ENCODE peak calls at places on chromosomes 11 and 22, in nine cellular contexts. P is fibroblast of lung, K is brain microvascular endothelial cell, Q is cardiac muscle cell, Z is AG09309, E is heart right ventricle, L is astrocyte, V is WERI-Rb-1, I is IMR-90. Y is an unnamed sample.

GRCh38 chr11:6727971-6728890 is 43.5 kb downstream of the OR2AG2 start:
- DNase-seq in V (peak), K (no peak), E (no peak), Q (peak), Z (no peak), P (no peak), I (no peak), L (no peak), Y (no peak)

GRCh38 chr11:27293500-27294417 is 69.3 kb downstream of the CCDC34 start:
- DNase-seq in L (peak), P (no peak), Q (peak), I (peak), Z (peak), V (no peak), E (no peak), K (peak), Y (no peak)

GRCh38 chr11:6438979-6439571 is 1.7 kb downstream of the HPX start:
- DNase-seq in E (peak), L (peak), K (peak), V (peak), Z (peak), Q (peak), I (peak), P (peak), Y (no peak)

GRCh38 chr22:38435010-38435409 is 20.0 kb downstream of the KCNJ4 start:
- DNase-seq in E (no peak), I (no peak), P (no peak), L (no peak), Q (no peak), K (no peak), Z (no peak), V (no peak), Y (no peak)

GRCh38 chr11:58805065-58805464 is 39.4 kb downstream of the GLYATL2 start:
- DNase-seq in V (no peak), K (no peak), P (no peak), I (peak), L (peak), Z (peak), E (no peak), Q (no peak), Y (no peak)

GRCh38 chr11:6249822-6250555 is 9.6 kb upstream of the CCKBR start:
- DNase-seq in I (peak), V (no peak), P (peak), Q (peak), K (peak), E (peak), Z (peak), L (peak), Y (no peak)

GRCh38 chr11:111589114-111589513 is 13.1 kb upstream of the SIK2 start:
- DNase-seq in P (no peak), K (no peak), Z (no peak), E (no peak), I (no peak), V (no peak), L (no peak), Q (no peak), Y (no peak)

GRCh38 chr11:65650547-65651338 is 12.0 kb downstream of the RELA start:
- DNase-seq in Q (no peak), P (no peak), Z (no peak), V (peak), L (no peak), E (no peak), I (no peak), K (no peak), Y (no peak)

GRCh38 chr22:30481711-30482110 is 9.9 kb upstream of the SEC14L3 start:
- DNase-seq in I (peak), E (no peak), V (no peak), Q (peak), L (peak), Z (no peak), P (peak), K (no peak), Y (no peak)

GRCh38 chr22:36208934-36209333 is 7.3 kb upstream of the APOL4 start:
- DNase-seq in E (no peak), K (no peak), I (no peak), P (no peak), Q (no peak), L (no peak), V (no peak), Z (no peak), Y (no peak)

GRCh38 chr11:8681837-8682218 is 637 bp downstream of the TRIM66 start:
- DNase-seq in K (no peak), E (no peak), L (no peak), I (no peak), Q (no peak), V (no peak), P (no peak), Z (no peak), Y (no peak)

GRCh38 chr11:64131657-64132387 is 34.1 kb downstream of the MACROD1 start:
- DNase-seq in Z (no peak), L (no peak), I (no peak), Q (no peak), K (no peak), E (no peak), P (no peak), V (peak), Y (no peak)

GRCh38 chr11:30608534-30608933 is 22.4 kb upstream of the MPPED2 start:
- DNase-seq in V (no peak), Q (no peak), Z (no peak), I (no peak), L (no peak), P (no peak), K (no peak), E (no peak), Y (no peak)

GRCh38 chr11:104327864-104328513 is 164.0 kb upstream of the PDGFD start:
- DNase-seq in Z (no peak), P (no peak), I (peak), K (no peak), E (peak), Q (peak), L (no peak), V (no peak), Y (no peak)

GRCh38 chr11:121031167-121031566 is 7.3 kb downstream of the TBCEL start:
- DNase-seq in Q (no peak), P (no peak), Z (no peak), K (no peak), V (no peak), E (no peak), I (no peak), L (no peak), Y (no peak)

GRCh38 chr11:26137651-26138050 is 194.3 kb upstream of the ANO3 start:
- DNase-seq in P (peak), K (no peak), L (no peak), I (no peak), Z (no peak), V (no peak), E (no peak), Q (peak), Y (no peak)

GRCh38 chr22:24497879-24498278 is 2.7 kb downstream of the UPB1 start:
- DNase-seq in V (no peak), P (no peak), K (no peak), I (no peak), Q (no peak), Z (no peak), E (no peak), L (no peak), Y (no peak)

GRCh38 chr22:23109079-23109347 is 32.8 kb downstream of the RSPH14 start:
- DNase-seq in E (no peak), P (no peak), K (no peak), Q (no peak), Z (no peak), V (no peak), I (no peak), L (no peak), Y (no peak)

GRCh38 chr11:66429983-66430602 is 8.6 kb downstream of the MRPL11 start:
- DNase-seq in E (peak), Q (peak), L (peak), V (peak), Z (no peak), I (peak), P (peak), K (peak), Y (peak)

GRCh38 chr11:43518407-43519165 is 159.9 kb downstream of the TTC17 start:
- DNase-seq in P (no peak), E (no peak), V (no peak), Z (no peak), L (no peak), I (peak), K (peak), Q (peak), Y (peak)

GRCh38 chr11:973237-973636 is 47.6 kb downstream of the AP2A2 start:
- DNase-seq in E (no peak), I (no peak), L (no peak), Z (no peak), V (no peak), P (no peak), K (no peak), Q (no peak), Y (no peak)
- H3K4me3 ChIP-seq in E (no peak), I (no peak), L (no peak), Z (no peak), V (no peak), P (no peak), K (no peak), Q (no peak), Y (no peak)

GRCh38 chr22:33756508-33756949 is 163.7 kb downstream of the LARGE1 start:
- DNase-seq in V (peak), Q (no peak), P (no peak), E (peak), K (no peak), Z (no peak), L (no peak), I (no peak), Y (no peak)
- TF ChIP-seq CTCF in V (peak), Q (no peak), P (no peak), E (no peak), K (no peak), Z (no peak), L (no peak), I (no peak), Y (peak)

GRCh38 chr11:3835100-3835485 is 5.7 kb downstream of the RHOG start:
- DNase-seq in Z (no peak), I (peak), V (no peak), E (no peak), K (no peak), Q (no peak), L (no peak), P (no peak), Y (no peak)
- H3K4me3 ChIP-seq in Z (no peak), I (no peak), V (no peak), E (no peak), K (no peak), Q (no peak), L (no peak), P (no peak), Y (no peak)

GRCh38 chr11:1953489-1954284 is 6.6 kb downstream of the MRPL23 start:
- DNase-seq in I (no peak), K (no peak), E (peak), P (no peak), Q (peak), V (no peak), L (no peak), Z (no peak), Y (no peak)
- TF ChIP-seq CTCF in I (no peak), K (no peak), E (no peak), P (no peak), Q (no peak), V (no peak), L (no peak), Z (no peak), Y (no peak)

DNA sequence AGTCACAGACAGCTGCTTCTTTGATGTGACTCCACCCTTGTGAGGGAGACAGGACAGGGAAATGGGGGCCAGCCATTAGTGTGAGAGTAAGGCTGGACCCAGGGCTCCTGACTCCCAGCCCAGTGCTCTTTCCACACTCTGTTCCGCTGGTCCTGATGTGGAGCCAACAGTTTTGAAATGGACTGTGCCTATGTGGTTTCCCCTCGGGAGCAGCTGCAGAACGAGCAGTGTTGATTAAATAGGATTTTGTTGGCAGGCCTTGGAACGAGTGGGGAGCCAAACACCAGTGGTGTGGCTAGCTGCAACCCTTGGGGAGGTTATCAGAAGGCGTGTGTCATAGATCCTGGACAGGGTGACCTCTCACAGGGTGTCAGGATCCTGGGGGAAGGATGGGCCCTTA is 66.5 kb upstream of the AMPD3 start:
- DNase-seq in Q (peak), Z (no peak), E (no peak), L (no peak), V (no peak), I (no peak), P (peak), K (no peak), Y (no peak)
- H3K4me3 ChIP-seq in Q (no peak), Z (no peak), E (no peak), L (no peak), V (no peak), I (no peak), P (no peak), K (no peak), Y (no peak)

Y was measured in GM12864.